ENCODE peak calls at places on chromosomes 13 and 19, in four cellular contexts. N is astrocyte of the spinal cord, I is DMS153, E is BJ. S is an unnamed sample.

GRCh38 chr19:49614096-49614857 is 23.3 kb downstream of the PRR12 start:
- DNase-seq in N (peak), I (no peak), E (peak), S (peak)

GRCh38 chr13:79946556-79946955 is 394.4 kb downstream of the SPRY2 start:
- DNase-seq in N (no peak), I (no peak), E (no peak), S (no peak)

GRCh38 chr13:40139896-40140520 is 484.5 kb downstream of the COG6 start:
- DNase-seq in N (no peak), I (no peak), E (no peak), S (no peak)

GRCh38 chr19:45897413-45897812 is 5.0 kb downstream of the MYPOP start:
- DNase-seq in N (no peak), I (no peak), E (no peak), S (no peak)

GRCh38 chr19:44903602-44904425 is 1.8 kb upstream of the APOE start:
- DNase-seq in N (peak), I (peak), E (no peak), S (no peak)

GRCh38 chr19:33252971-33253370 is 27.3 kb upstream of the SLC7A10 start:
- DNase-seq in N (no peak), I (no peak), E (no peak), S (no peak)

GRCh38 chr13:20291675-20292074 is 59.6 kb upstream of the GJB6 start:
- DNase-seq in N (no peak), I (no peak), E (no peak), S (no peak)

GRCh38 chr13:78978381-78978998 is 319.5 kb upstream of the OBI1 start:
- DNase-seq in N (peak), I (peak), E (peak), S (peak)

GRCh38 chr13:20960663-20961309 is 58.2 kb upstream of the XPO4 start:
- DNase-seq in N (no peak), I (no peak), E (no peak), S (no peak)

GRCh38 chr19:42351079-42351735 is 25.8 kb downstream of the MEGF8 start:
- DNase-seq in N (no peak), I (no peak), E (no peak), S (no peak)

GRCh38 chr19:1985588-1986356 is 29.7 kb downstream of the BTBD2 start:
- DNase-seq in N (no peak), I (no peak), E (no peak), S (no peak)

GRCh38 chr13:96967248-96967745 is 27.0 kb downstream of the OXGR1 start:
- DNase-seq in N (no peak), I (no peak), E (no peak), S (no peak)

GRCh38 chr19:40542197-40542859 is 34.3 kb upstream of the SHKBP1 start:
- DNase-seq in N (no peak), I (no peak), E (no peak), S (no peak)

GRCh38 chr13:110981379-110981778 is 66.5 kb upstream of the ANKRD10 start:
- DNase-seq in N (no peak), I (no peak), E (no peak), S (no peak)

S was measured in retinal pigment epithelial cell.